ENCODE peak calls at places on chromosomes 11 and 22, in seven cellular contexts. O is nucleus accumbens; T is Right ventricle myocardium superior; B is COR-L47; F is stimulated activated CD4-positive, alpha-beta T cell treated with anti-CD3 and anti-CD28 coated beads, TNF-alpha, amount 100 ng/mL, for 48 hours; C is NCI-H2107; X is NCI-H1105. D is an unnamed sample.

GRCh38 chr11:134819026-134819425 is 407.0 kb upstream of the B3GAT1 start:
- DNase-seq in F (no peak), O (no peak), C (no peak), B (no peak), T (no peak), X (no peak), D (no peak)

GRCh38 chr11:35144103-35144741 is 5.3 kb downstream of the CD44 start:
- DNase-seq in B (no peak), F (no peak), C (peak; percentile 33), X (no peak), T (no peak), O (no peak), D (peak; percentile 30)

GRCh38 chr22:27045103-27045940 is 387.9 kb downstream of the MIAT start:
- DNase-seq in O (no peak), T (no peak), B (no peak), X (no peak), F (no peak), C (no peak), D (peak; percentile 29)

GRCh38 chr11:45921561-45922424 is 663 bp upstream of the LARGE2 start:
- DNase-seq in C (peak; percentile 70), X (peak; percentile 93), O (no peak), F (no peak), B (peak; percentile 76), T (peak; percentile 39), D (no peak)

GRCh38 chr11:87459351-87459750 is 421.6 kb downstream of the TMEM135 start:
- DNase-seq in C (no peak), X (no peak), T (no peak), B (no peak), O (no peak), F (no peak), D (no peak)

GRCh38 chr22:41320416-41321240 is 19.3 kb downstream of the ZC3H7B start:
- DNase-seq in F (no peak), X (no peak), C (no peak), O (no peak), B (no peak), T (no peak), D (no peak)

GRCh38 chr11:117045196-117045595 is 53.0 kb downstream of the SIK3 start:
- DNase-seq in C (no peak), B (no peak), T (no peak), F (no peak), O (no peak), X (no peak), D (no peak)

GRCh38 chr22:38073150-38074130 is 10.5 kb downstream of the SLC16A8 start:
- DNase-seq in C (no peak), X (no peak), T (peak; percentile 20), F (no peak), B (no peak), O (no peak), D (no peak)

GRCh38 chr22:18024276-18024939 is at the start of gene MICAL3:
- DNase-seq in T (peak; percentile 76), X (peak; percentile 45), B (peak; percentile 56), F (no peak), C (no peak), O (peak; percentile 32), D (peak; percentile 81)

GRCh38 chr11:72358461-72359405 is 75.6 kb downstream of the CLPB start:
- DNase-seq in C (no peak), O (no peak), T (no peak), B (no peak), F (no peak), X (no peak), D (no peak)

GRCh38 chr11:12411806-12412727 is 34.7 kb downstream of the PARVA start:
- DNase-seq in B (peak; percentile 50), F (peak; percentile 4), C (peak; percentile 30), X (peak; percentile 52), O (no peak), T (peak; percentile 68), D (peak; percentile 82)

GRCh38 chr11:126137146-126137545 is 74.3 kb downstream of the RPUSD4 start:
- DNase-seq in F (no peak), C (no peak), O (no peak), B (no peak), T (no peak), X (no peak), D (no peak)

GRCh38 chr11:62752994-62753735 is 795 bp downstream of the ZBTB3 start:
- DNase-seq in T (peak; percentile 42), F (no peak), C (no peak), X (no peak), B (no peak), O (no peak), D (no peak)

GRCh38 chr11:14334193-14334592 is 24.8 kb downstream of the RRAS2 start:
- DNase-seq in F (no peak), O (no peak), X (no peak), C (no peak), T (no peak), B (no peak), D (no peak)

GRCh38 chr11:69040581-69041260 is 8.0 kb upstream of the TPCN2 start:
- DNase-seq in F (peak; percentile 16), C (no peak), X (no peak), T (no peak), O (no peak), B (no peak), D (no peak)

GRCh38 chr11:123603666-123604065 is 50.8 kb downstream of the SCN3B start:
- DNase-seq in O (no peak), B (no peak), C (no peak), T (no peak), X (no peak), F (no peak), D (no peak)

GRCh38 chr11:67651976-67652895 is 1.7 kb upstream of the ACY3 start:
- DNase-seq in C (no peak), O (no peak), T (no peak), X (no peak), B (no peak), F (no peak), D (no peak)

GRCh38 chr11:1337647-1338007 is 28.2 kb upstream of the TOLLIP start:
- DNase-seq in C (no peak), T (no peak), B (no peak), X (no peak), O (no peak), F (no peak), D (no peak)

GRCh38 chr11:122559734-122560382 is 95.7 kb upstream of the UBASH3B start:
- DNase-seq in F (no peak), X (no peak), T (no peak), B (no peak), C (no peak), O (no peak), D (no peak)

GRCh38 chr11:66727883-66728759 is 895 bp downstream of the SPTBN2 start:
- DNase-seq in X (peak; percentile 8), T (no peak), C (no peak), F (no peak), B (peak; percentile 57), O (no peak), D (no peak)